ENCODE peak calls at places on chromosomes 13 and 19, in four cellular contexts. C, A, Y and Z are unnamed samples.

GRCh38 chr13:88764103-88764502 is 1092.9 kb downstream of the SLITRK5 start:
- DNase-seq in C (no peak), A (no peak), Y (no peak), Z (no peak)

GRCh38 chr13:61170791-61171330 is 244.8 kb downstream of the PCDH20 start:
- DNase-seq in C (no peak), A (no peak), Y (no peak), Z (no peak)

GRCh38 chr13:75550159-75550567 is 572 bp downstream of the UCHL3 start:
- DNase-seq in C (no peak), A (peak), Y (peak), Z (no peak)

GRCh38 chr19:28500982-28501633 is 711.8 kb downstream of the UQCRFS1 start:
- DNase-seq in C (no peak), A (no peak), Y (no peak), Z (no peak)

GRCh38 chr13:46121597-46122163 is 16.8 kb upstream of the CPB2 start:
- DNase-seq in C (no peak), A (no peak), Y (no peak), Z (no peak)

GRCh38 chr19:40251991-40252390 is 25.5 kb upstream of the CCNP start:
- DNase-seq in C (no peak), A (no peak), Y (no peak), Z (no peak)

GRCh38 chr19:4343056-4343844 is at the start of gene MPND:
- DNase-seq in C (peak), A (peak), Y (peak), Z (peak)

GRCh38 chr13:50636007-50636704 is 207.3 kb downstream of the DLEU7 start:
- DNase-seq in C (no peak), A (no peak), Y (peak), Z (no peak)

GRCh38 chr19:29819986-29820385 is 8.2 kb downstream of the CCNE1 start:
- DNase-seq in C (no peak), A (no peak), Y (no peak), Z (no peak)

GRCh38 chr19:32542477-32543106 is 38.4 kb upstream of the PDCD5 start:
- DNase-seq in C (no peak), A (no peak), Y (no peak), Z (no peak)

GRCh38 chr19:2235026-2235395 is 1.1 kb downstream of the PLEKHJ1 start:
- DNase-seq in C (no peak), A (no peak), Y (no peak), Z (no peak)

GRCh38 chr13:50805805-50806204 is 37.7 kb downstream of the DLEU7 start:
- DNase-seq in C (no peak), A (no peak), Y (peak), Z (no peak)

GRCh38 chr13:71806885-71807284 is 60.1 kb downstream of the DACH1 start:
- DNase-seq in C (no peak), A (no peak), Y (no peak), Z (no peak)

GRCh38 chr13:44188257-44188656 is 185.4 kb upstream of the SERP2 start:
- DNase-seq in C (no peak), A (no peak), Y (peak), Z (no peak)

GRCh38 chr13:98775844-98776598 is 23.5 kb upstream of the SLC15A1 start:
- DNase-seq in C (no peak), A (no peak), Y (no peak), Z (no peak)

GRCh38 chr13:100673831-100674362 is 698 bp downstream of the TMTC4 start:
- DNase-seq in C (peak), A (peak), Y (peak), Z (no peak)

GRCh38 chr13:24161010-24161775 is 673 bp downstream of the SPATA13 start:
- DNase-seq in C (peak), A (peak), Y (no peak), Z (no peak)

GRCh38 chr13:98142427-98143156 is at the start of gene FARP1:
- DNase-seq in C (peak), A (peak), Y (peak), Z (no peak)

GRCh38 chr13:112346173-112346898 is 29.8 kb upstream of the SPACA7 start:
- DNase-seq in C (peak), A (no peak), Y (no peak), Z (no peak)

GRCh38 chr19:4606921-4607678 is 32.2 kb upstream of the TNFAIP8L1 start:
- DNase-seq in C (no peak), A (no peak), Y (peak), Z (no peak)

GRCh38 chr19:56189785-56190184 is 7.8 kb downstream of the ZSCAN5B start:
- DNase-seq in C (no peak), A (no peak), Y (no peak), Z (no peak)

GRCh38 chr13:46341112-46341711 is 45.8 kb downstream of the RUBCNL start:
- DNase-seq in C (no peak), A (no peak), Y (peak), Z (no peak)

GRCh38 chr19:36139473-36140288 is at the start of gene CAPNS1:
- DNase-seq in C (peak), A (peak), Y (peak), Z (peak)

GRCh38 chr13:23960566-23961156 is 63.4 kb upstream of the C1QTNF9B start:
- DNase-seq in C (no peak), A (no peak), Y (peak), Z (no peak)

GRCh38 chr13:110272227-110272626 is 34.7 kb downstream of the COL4A1 start:
- DNase-seq in C (no peak), A (no peak), Y (no peak), Z (no peak)

GRCh38 chr19:41001243-41001971 is 10.3 kb downstream of the CYP2B6 start:
- DNase-seq in C (no peak), A (no peak), Y (no peak), Z (no peak)

GRCh38 chr19:9054768-9055167 is 32.1 kb upstream of the OR1M1 start:
- DNase-seq in C (no peak), A (no peak), Y (no peak), Z (no peak)

GRCh38 chr13:97255515-97255999 is 33.4 kb downstream of the MBNL2 start:
- DNase-seq in C (no peak), A (no peak), Y (no peak), Z (no peak)

GRCh38 chr19:51686171-51686570 is 7.0 kb upstream of the SPACA6 start:
- DNase-seq in C (no peak), A (no peak), Y (no peak), Z (no peak)

GRCh38 chr13:46523972-46524737 is 28.8 kb upstream of the LRCH1 start:
- DNase-seq in C (no peak), A (no peak), Y (peak), Z (no peak)

GRCh38 chr19:41089955-41090354 is 1.7 kb downstream of the CYP2A13 start:
- DNase-seq in C (no peak), A (no peak), Y (no peak), Z (no peak)

GRCh38 chr19:30003862-30004261 is 61.8 kb downstream of the URI1 start:
- DNase-seq in C (no peak), A (no peak), Y (no peak), Z (no peak)

GRCh38 chr19:38049105-38049649 is 142.2 kb downstream of the SIPA1L3 start:
- DNase-seq in C (no peak), A (no peak), Y (peak), Z (no peak)

DNA sequence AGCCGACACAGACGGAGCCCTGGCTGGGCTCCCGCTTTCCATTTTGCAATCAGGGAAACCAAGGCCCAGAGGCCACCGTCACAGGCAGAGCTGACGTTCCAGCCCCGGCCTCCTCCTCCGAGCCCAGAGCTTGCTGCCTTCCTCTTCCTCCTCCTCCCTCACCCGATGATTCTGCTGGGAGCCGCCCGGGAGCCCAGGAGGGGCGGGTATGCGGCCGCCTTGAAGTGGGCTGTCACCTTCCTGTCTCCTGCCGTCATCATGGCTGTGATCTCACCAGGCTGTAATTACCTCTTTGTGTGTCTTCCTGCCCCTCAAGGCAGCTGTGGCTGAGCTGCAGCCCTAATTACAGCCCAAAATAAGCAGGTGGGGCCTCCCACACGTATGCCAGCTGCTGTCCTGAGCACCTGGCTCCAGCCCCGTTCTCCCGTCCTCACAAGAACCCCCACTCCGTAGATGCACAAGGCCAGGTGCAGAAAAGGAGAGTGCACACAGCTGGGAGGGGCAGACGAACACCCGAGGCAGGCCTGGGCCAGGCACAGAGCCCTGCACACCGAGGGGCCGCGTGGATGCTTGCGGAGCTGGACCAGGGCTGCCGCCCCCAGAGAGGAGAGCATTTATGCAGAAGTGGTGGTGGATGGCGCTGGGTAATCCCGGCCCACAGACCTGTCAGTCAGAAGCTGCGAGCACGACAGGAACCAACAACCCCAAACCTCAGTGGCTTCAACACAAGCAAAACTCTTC is 4.0 kb downstream of the TPGS1 start:
- DNase-seq in C (no peak), A (no peak), Y (peak), Z (no peak)
- H3K4me3 ChIP-seq in C (no peak), A (peak), Y (no peak), Z (peak)

GRCh38 chr19:58056861-58057260 is 2.2 kb upstream of the ZNF135 start:
- DNase-seq in C (no peak), A (no peak), Y (no peak), Z (no peak)

GRCh38 chr19:58059003-58059671 is at the start of gene ZNF135:
- DNase-seq in C (peak), A (peak), Y (peak), Z (peak)

GRCh38 chr19:58059681-58060080 is 599 bp downstream of the ZNF135 start:
- DNase-seq in C (no peak), A (no peak), Y (no peak), Z (no peak)

GRCh38 chr19:58060231-58060630 is 1.1 kb downstream of the ZNF135 start:
- DNase-seq in C (no peak), A (no peak), Y (no peak), Z (no peak)

DNA sequence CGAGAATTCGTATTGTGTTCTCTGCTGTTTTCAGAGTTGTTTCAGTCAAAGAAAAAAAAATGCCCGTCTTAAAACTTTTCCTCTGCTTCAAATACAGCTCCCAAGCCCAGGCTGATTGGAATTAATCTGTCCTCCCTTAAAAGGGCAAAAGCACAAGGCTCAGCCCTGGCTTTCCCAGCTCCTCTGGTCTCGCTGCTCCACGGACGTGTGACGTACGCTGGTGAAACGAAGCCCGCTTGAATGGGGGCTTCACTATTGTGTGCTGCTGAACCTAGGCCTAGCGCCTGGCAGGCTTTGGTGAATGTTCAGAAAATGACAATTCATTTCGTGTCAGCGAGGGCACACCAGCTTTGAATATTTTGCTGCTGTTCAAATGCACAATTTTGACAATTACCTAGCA is 654 bp upstream of the ZNF135 start:
- DNase-seq in C (no peak), A (no peak), Y (no peak), Z (no peak)
- H3K4me3 ChIP-seq in C (peak), A (no peak), Y (peak), Z (no peak)

DNA sequence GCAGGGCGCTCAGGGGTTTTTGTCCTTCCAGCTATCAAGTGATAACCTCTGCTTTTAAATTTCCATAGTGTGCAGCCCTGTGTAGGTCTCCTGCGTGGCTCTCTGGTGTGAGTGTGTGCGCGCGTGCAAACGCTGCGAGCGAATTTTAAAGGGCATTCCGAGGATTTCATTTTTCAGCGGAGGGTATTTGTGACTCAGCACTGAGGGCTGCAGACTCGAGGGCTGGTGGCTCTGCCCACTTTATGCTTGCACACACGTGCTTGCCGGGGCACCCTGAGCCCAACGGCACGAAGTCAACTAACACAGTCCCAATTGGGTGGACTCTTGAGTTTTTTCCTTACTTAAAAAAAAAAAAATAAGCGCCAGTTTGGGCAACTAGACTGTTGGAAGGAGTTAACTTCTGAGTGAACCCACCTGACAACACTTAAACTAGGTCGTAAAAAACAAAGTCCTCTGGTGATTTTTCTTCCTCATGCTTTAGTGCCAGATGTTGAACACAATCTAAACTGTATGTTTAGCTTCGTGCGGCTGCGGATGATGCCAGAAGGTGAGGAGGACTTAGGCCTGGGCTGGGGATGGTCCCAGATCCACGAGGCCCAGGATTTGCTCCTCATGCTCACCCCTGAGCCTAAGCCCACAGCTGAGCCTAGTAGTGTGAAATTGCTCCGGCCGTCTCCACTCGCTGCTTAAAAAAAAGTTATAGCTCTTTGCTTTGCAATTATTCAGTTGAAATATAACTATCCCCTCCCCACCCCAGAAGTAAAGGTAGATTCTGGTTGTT is 2.1 kb downstream of the FGF9 start:
- DNase-seq in C (no peak), A (no peak), Y (no peak), Z (no peak)
- H3K4me3 ChIP-seq in C (peak), A (peak), Y (peak), Z (peak)

DNA sequence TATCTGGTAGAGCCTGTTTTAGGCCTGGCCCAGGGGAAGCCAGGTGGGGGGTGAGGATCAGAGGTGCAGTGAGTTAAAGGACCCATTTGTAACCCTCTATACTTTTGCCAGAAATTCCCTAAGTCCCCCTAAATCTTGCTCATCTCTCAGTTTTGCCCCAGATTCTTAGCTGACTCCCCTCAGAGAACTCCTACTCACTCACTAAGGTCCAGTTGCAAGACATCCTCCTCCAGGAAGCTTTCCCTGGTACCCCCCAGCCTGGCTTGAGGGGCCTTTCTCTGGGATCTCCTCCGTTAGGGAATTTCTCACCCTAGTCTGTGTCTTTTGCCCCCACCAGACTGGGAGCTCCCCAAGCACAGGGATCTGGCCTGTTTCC is 1.9 kb downstream of the TSKS start:
- DNase-seq in C (no peak), A (no peak), Y (no peak), Z (no peak)
- H3K4me3 ChIP-seq in C (no peak), A (no peak), Y (no peak), Z (no peak)

GRCh38 chr19:629961-630714 is 3.2 kb downstream of the POLRMT start:
- DNase-seq in C (no peak), A (no peak), Y (no peak), Z (no peak)

GRCh38 chr19:633786-634639 is 676 bp upstream of the POLRMT start:
- DNase-seq in C (no peak), A (no peak), Y (no peak), Z (no peak)

GRCh38 chr19:632228-633067 is 889 bp downstream of the POLRMT start:
- DNase-seq in C (no peak), A (no peak), Y (peak), Z (no peak)

GRCh38 chr19:634975-635652 is 1.8 kb upstream of the POLRMT start:
- DNase-seq in C (no peak), A (no peak), Y (no peak), Z (no peak)

DNA sequence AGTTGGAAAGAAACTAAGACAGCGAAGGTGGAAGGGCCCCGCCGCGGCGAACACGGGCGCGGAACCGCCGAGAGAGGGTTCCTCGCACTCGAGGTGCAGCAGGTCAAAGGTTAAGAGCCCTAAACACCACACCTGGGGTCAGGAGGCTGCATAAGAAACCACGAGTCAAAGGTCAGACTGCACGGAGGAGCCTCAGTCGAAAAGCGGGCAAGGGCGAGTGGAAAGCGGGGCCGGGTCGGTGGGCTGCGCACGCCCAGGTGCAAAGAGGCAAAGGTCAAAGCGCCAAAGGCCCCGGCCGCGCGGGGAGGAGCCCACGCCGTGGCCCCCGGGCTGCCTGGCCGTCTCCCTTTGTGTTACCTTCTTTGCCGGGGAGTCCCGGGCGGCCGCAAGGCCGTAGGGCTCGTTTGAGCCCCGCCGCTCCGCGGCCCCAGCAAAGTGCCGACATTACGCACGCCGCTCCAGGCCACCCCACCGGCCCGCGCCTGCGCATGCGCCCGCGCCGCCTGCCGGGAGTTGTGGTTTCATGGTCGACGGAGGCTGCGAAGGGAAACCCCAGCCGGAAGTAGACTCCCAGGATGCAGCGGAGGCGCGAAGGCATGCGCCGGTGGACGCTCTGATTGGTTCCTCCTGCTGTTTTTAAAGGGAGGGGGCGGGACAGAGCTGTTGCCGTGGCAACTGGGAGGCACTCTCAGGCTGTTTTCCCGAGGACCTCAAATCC is at the start of gene POLRMT:
- DNase-seq in C (peak), A (peak), Y (peak), Z (peak)
- H3K4me3 ChIP-seq in C (peak), A (peak), Y (peak), Z (peak)

DNA sequence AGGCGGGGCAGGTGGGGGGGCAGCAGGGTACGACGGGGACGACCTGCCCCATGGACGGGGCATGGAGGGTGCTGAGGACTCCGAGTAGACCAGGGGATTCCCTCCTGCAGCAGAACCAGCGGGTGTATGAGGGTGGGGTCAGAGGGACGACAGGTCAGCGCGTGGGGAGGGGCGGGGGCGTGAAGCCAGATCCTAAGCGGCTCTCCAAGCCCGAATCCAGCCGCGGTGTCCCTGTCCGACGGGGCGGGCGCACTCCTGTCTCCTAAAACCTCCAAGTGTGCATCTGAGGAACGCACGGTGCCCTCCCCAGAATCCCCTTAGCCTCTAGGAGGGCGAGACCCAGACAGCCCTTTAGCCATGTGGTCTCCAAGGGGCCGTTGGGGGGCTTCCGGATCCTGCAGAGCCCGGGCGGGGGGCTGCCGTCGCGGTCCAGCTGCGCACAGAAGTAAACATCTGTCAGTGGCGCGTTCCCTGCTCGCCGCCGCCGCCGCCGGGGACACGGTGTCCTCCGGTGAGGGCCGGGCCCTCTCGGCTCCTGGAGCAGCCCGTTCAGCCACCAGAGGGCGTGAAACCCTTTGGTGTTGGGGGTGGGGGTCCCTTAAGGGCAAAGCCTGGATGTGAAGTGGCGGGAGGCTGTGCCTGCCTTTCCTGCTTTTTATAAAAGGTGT is 732 bp downstream of the NRTN start:
- DNase-seq in C (no peak), A (peak), Y (peak), Z (no peak)
- H3K4me3 ChIP-seq in C (no peak), A (no peak), Y (peak), Z (peak)

DNA sequence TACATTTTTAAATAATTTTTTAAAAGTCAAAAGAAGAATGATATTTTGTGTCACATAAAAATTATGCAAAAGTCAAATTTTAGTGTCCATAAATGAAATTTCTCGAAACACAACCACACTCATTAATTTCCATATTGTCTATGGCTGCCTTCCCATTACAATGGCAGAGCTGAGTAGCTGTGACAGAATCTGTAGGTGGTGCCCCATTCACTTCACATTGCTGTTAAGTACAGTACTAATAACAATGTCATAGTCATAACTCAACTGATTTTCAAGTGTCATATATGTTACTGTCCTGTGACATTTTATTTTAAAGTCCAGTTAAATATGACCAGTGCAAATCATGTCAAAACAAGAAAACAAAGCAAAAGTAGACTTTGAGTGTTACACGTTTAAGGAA is 114.3 kb downstream of the SPRY2 start:
- DNase-seq in C (no peak), A (no peak), Y (no peak), Z (no peak)
- H3K4me3 ChIP-seq in C (no peak), A (no peak), Y (no peak), Z (no peak)